ENCODE peak calls at places on chromosomes 1 and 21, in ten cellular contexts. H is substantia nigra; K is Right ventricle myocardium superior; I is activated CD8-positive, alpha-beta memory T cell treated with anti-CD3 and anti-CD28 coated beads for 24 hours; R is NCI-H1105; C is NCI-H1694 treated with DMSO at 0.1 percent for 48 hours; S is fibroblast of lung; J is stimulated activated CD4-positive, alpha-beta T cell treated with anti-CD3 and anti-CD28 coated beads, Interleukin-4, amount 100 ng/mL, for 4 hours; G is fibroblast of the aortic adventitia; E is hypothalamus. Y is an unnamed sample.

GRCh38 chr1:54517536-54517935 is 30.5 kb upstream of the ACOT11 start:
- DNase-seq in H (no peak), K (no peak), I (no peak), R (no peak), C (peak; percentile 30), S (no peak), J (no peak), G (no peak), E (no peak), Y (no peak)

GRCh38 chr1:19326748-19327065 is 14.6 kb downstream of the SLC66A1 start:
- DNase-seq in H (no peak), K (no peak), I (no peak), R (no peak), C (no peak), S (no peak), J (no peak), G (no peak), E (no peak), Y (no peak)

GRCh38 chr1:30256911-30257310 is 466.5 kb downstream of the MATN1 start:
- DNase-seq in H (no peak), K (no peak), I (no peak), R (no peak), C (no peak), S (no peak), J (no peak), G (no peak), E (no peak), Y (no peak)

GRCh38 chr1:211557894-211558625 is 20.9 kb downstream of the SLC30A1 start:
- DNase-seq in H (no peak), K (no peak), I (peak; percentile 7), R (no peak), C (no peak), S (peak; percentile 28), J (no peak), G (no peak), E (no peak), Y (no peak)

GRCh38 chr1:180291004-180291403 is 60.9 kb downstream of the LHX4 start:
- DNase-seq in H (no peak), K (no peak), I (no peak), R (no peak), C (no peak), S (no peak), J (no peak), G (peak; percentile 30), E (no peak), Y (no peak)

GRCh38 chr21:46667735-46668380 is 32.4 kb downstream of the PRMT2 start:
- DNase-seq in H (no peak), K (peak; percentile 39), I (peak; percentile 68), R (peak; percentile 28), C (no peak), S (peak; percentile 69), J (peak; percentile 12), G (peak; percentile 31), E (no peak), Y (no peak)

GRCh38 chr1:86913399-86913895 is 479 bp downstream of the SELENOF start:
- DNase-seq in H (no peak), K (no peak), I (peak; percentile 63), R (peak; percentile 16), C (no peak), S (no peak), J (peak; percentile 18), G (peak; percentile 47), E (no peak), Y (no peak)

GRCh38 chr1:241219449-241219848 is 137.6 kb downstream of the RGS7 start:
- DNase-seq in H (no peak), K (no peak), I (no peak), R (no peak), C (no peak), S (no peak), J (no peak), G (no peak), E (no peak), Y (no peak)

GRCh38 chr1:116496380-116496779 is 74.4 kb downstream of the CD58 start:
- DNase-seq in H (no peak), K (peak; percentile 78), I (no peak), R (no peak), C (no peak), S (no peak), J (no peak), G (peak; percentile 72), E (no peak), Y (no peak)

GRCh38 chr1:40824591-40825429 is 37.4 kb downstream of the CITED4 start:
- DNase-seq in H (no peak), K (no peak), I (no peak), R (no peak), C (no peak), S (peak; percentile 81), J (no peak), G (peak; percentile 44), E (no peak), Y (no peak)

GRCh38 chr1:202599669-202600431 is 110.4 kb downstream of the SYT2 start:
- DNase-seq in H (peak; percentile 10), K (peak; percentile 68), I (no peak), R (peak; percentile 31), C (peak; percentile 41), S (peak; percentile 78), J (peak; percentile 19), G (peak; percentile 85), E (peak; percentile 53), Y (no peak)

GRCh38 chr1:17199267-17200044 is 5.5 kb upstream of the PADI1 start:
- DNase-seq in H (no peak), K (no peak), I (peak; percentile 52), R (no peak), C (no peak), S (peak; percentile 51), J (no peak), G (no peak), E (no peak), Y (no peak)

GRCh38 chr1:172499636-172500141 is 33.3 kb upstream of the SUCO start:
- DNase-seq in H (no peak), K (no peak), I (no peak), R (no peak), C (no peak), S (peak; percentile 30), J (no peak), G (no peak), E (no peak), Y (no peak)

GRCh38 chr1:174971466-174971865 is 28.3 kb upstream of the CACYBP start:
- DNase-seq in H (no peak), K (no peak), I (no peak), R (no peak), C (no peak), S (no peak), J (no peak), G (no peak), E (no peak), Y (no peak)

GRCh38 chr1:26542781-26543443 is 13.4 kb downstream of the RPS6KA1 start:
- DNase-seq in H (no peak), K (no peak), I (no peak), R (no peak), C (no peak), S (no peak), J (no peak), G (no peak), E (no peak), Y (no peak)

GRCh38 chr21:25934771-25935224 is 200.0 kb downstream of the GABPA start:
- DNase-seq in H (no peak), K (peak; percentile 69), I (no peak), R (no peak), C (no peak), S (peak; percentile 98), J (no peak), G (peak; percentile 99), E (no peak), Y (no peak)

GRCh38 chr1:29341936-29342335 is 105.6 kb downstream of the PTPRU start:
- DNase-seq in H (no peak), K (no peak), I (no peak), R (no peak), C (no peak), S (no peak), J (no peak), G (no peak), E (no peak), Y (no peak)

GRCh38 chr1:108053291-108054023 is 88.5 kb upstream of the VAV3 start:
- DNase-seq in H (no peak), K (no peak), I (no peak), R (no peak), C (no peak), S (peak; percentile 51), J (no peak), G (peak; percentile 16), E (no peak), Y (no peak)

GRCh38 chr1:106956721-106957120 is 99.8 kb upstream of the PRMT6 start:
- DNase-seq in H (no peak), K (no peak), I (no peak), R (no peak), C (no peak), S (peak; percentile 46), J (no peak), G (peak; percentile 42), E (no peak), Y (no peak)

GRCh38 chr1:1764876-1765478 is 13.3 kb downstream of the NADK start:
- DNase-seq in H (no peak), K (no peak), I (no peak), R (no peak), C (no peak), S (no peak), J (no peak), G (no peak), E (no peak), Y (no peak)

GRCh38 chr1:3097231-3097630 is 28.2 kb downstream of the PRDM16 start:
- DNase-seq in H (no peak), K (no peak), I (no peak), R (no peak), C (no peak), S (no peak), J (no peak), G (no peak), E (no peak), Y (no peak)

GRCh38 chr1:227124461-227124860 is 184.4 kb downstream of the COQ8A start:
- DNase-seq in H (no peak), K (no peak), I (no peak), R (no peak), C (no peak), S (peak; percentile 18), J (no peak), G (no peak), E (no peak), Y (no peak)

GRCh38 chr1:219582310-219582709 is 30.6 kb downstream of the ZC3H11B start:
- DNase-seq in H (no peak), K (no peak), I (no peak), R (no peak), C (no peak), S (peak; percentile 80), J (no peak), G (peak; percentile 61), E (no peak), Y (no peak)

GRCh38 chr21:34882719-34883131 is 166.4 kb downstream of the RUNX1 start:
- DNase-seq in H (no peak), K (no peak), I (no peak), R (no peak), C (no peak), S (no peak), J (no peak), G (no peak), E (no peak), Y (no peak)

GRCh38 chr21:26137379-26138060 is 33.0 kb downstream of the APP start:
- DNase-seq in H (no peak), K (no peak), I (no peak), R (no peak), C (no peak), S (no peak), J (no peak), G (no peak), E (no peak), Y (no peak)

GRCh38 chr1:63575340-63575826 is 17.8 kb upstream of the PGM1 start:
- DNase-seq in H (no peak), K (no peak), I (no peak), R (peak; percentile 17), C (peak; percentile 64), S (no peak), J (no peak), G (peak; percentile 65), E (no peak), Y (no peak)

GRCh38 chr1:37498872-37499617 is 15.5 kb downstream of the MEAF6 start:
- DNase-seq in H (no peak), K (no peak), I (no peak), R (peak; percentile 12), C (no peak), S (peak; percentile 57), J (no peak), G (peak; percentile 70), E (no peak), Y (no peak)

GRCh38 chr21:45270306-45270821 is 17.3 kb downstream of the POFUT2 start:
- DNase-seq in H (no peak), K (peak; percentile 31), I (peak; percentile 54), R (no peak), C (no peak), S (no peak), J (no peak), G (no peak), E (no peak), Y (no peak)